ENCODE peak calls at places on chromosome 5, in eight cellular contexts. One of them, this sample, is unnamed. For H3K9me3 and H3K36me3, the result is how much of the 10 kb centered on the place peaks cover.

GRCh38 chr5:35058395-35058794 is 10.6 kb upstream of the AGXT2 start:
- DNase-seq in pancreas: no peak
- DNase-seq in ovary: no peak
- DNase-seq in H1: no peak
- DNase-seq in cardiac muscle cell: no peak
- DNase-seq in sigmoid colon: no peak
- DNase-seq in transverse colon: no peak
- DNase-seq in esophagus squamous epithelium: no peak
- DNase-seq in this sample: no peak

GRCh38 chr5:17302590-17302989 is 85.2 kb downstream of the BASP1 start:
- DNase-seq in cardiac muscle cell: no peak
- DNase-seq in H1: no peak
- DNase-seq in transverse colon: no peak
- DNase-seq in esophagus squamous epithelium: no peak
- DNase-seq in ovary: no peak
- DNase-seq in sigmoid colon: no peak
- DNase-seq in pancreas: no peak
- DNase-seq in this sample: no peak

GRCh38 chr5:17120209-17120608 is 97.2 kb upstream of the BASP1 start:
- DNase-seq in ovary: no peak
- DNase-seq in transverse colon: no peak
- DNase-seq in pancreas: no peak
- DNase-seq in H1: no peak
- DNase-seq in sigmoid colon: no peak
- DNase-seq in esophagus squamous epithelium: no peak
- DNase-seq in cardiac muscle cell: no peak
- DNase-seq in this sample: no peak

GRCh38 chr5:16502866-16503265 is 37.3 kb upstream of the ZNF622 start:
- DNase-seq in esophagus squamous epithelium: no peak
- DNase-seq in H1: no peak
- DNase-seq in sigmoid colon: no peak
- DNase-seq in transverse colon: no peak
- DNase-seq in ovary: no peak
- DNase-seq in pancreas: peak
- DNase-seq in cardiac muscle cell: no peak
- DNase-seq in this sample: no peak

GRCh38 chr5:16427572-16427971 is 38.0 kb downstream of the ZNF622 start:
- DNase-seq in transverse colon: no peak
- DNase-seq in sigmoid colon: no peak
- DNase-seq in esophagus squamous epithelium: no peak
- DNase-seq in H1: no peak
- DNase-seq in cardiac muscle cell: no peak
- DNase-seq in pancreas: no peak
- DNase-seq in ovary: no peak
- DNase-seq in this sample: no peak

GRCh38 chr5:59124983-59125960 is 542.4 kb downstream of the RAB3C start:
- DNase-seq in pancreas: no peak
- DNase-seq in sigmoid colon: no peak
- DNase-seq in H1: peak
- DNase-seq in transverse colon: no peak
- DNase-seq in esophagus squamous epithelium: no peak
- DNase-seq in ovary: no peak
- DNase-seq in cardiac muscle cell: peak
- DNase-seq in this sample: no peak

GRCh38 chr5:53418844-53419243 is 61.6 kb upstream of the FST start:
- DNase-seq in transverse colon: no peak
- DNase-seq in ovary: no peak
- DNase-seq in esophagus squamous epithelium: no peak
- DNase-seq in pancreas: no peak
- DNase-seq in H1: no peak
- DNase-seq in cardiac muscle cell: no peak
- DNase-seq in sigmoid colon: no peak
- DNase-seq in this sample: no peak

GRCh38 chr5:8906303-8906967 is 639.4 kb downstream of the SEMA5A start:
- DNase-seq in ovary: no peak
- DNase-seq in cardiac muscle cell: no peak
- DNase-seq in sigmoid colon: no peak
- DNase-seq in transverse colon: no peak
- DNase-seq in H1: no peak
- DNase-seq in pancreas: no peak
- DNase-seq in esophagus squamous epithelium: no peak
- DNase-seq in this sample: no peak

GRCh38 chr5:155381654-155382053 is 368.1 kb downstream of the KIF4B start:
- DNase-seq in H1: no peak
- DNase-seq in pancreas: no peak
- DNase-seq in esophagus squamous epithelium: no peak
- DNase-seq in transverse colon: no peak
- DNase-seq in cardiac muscle cell: no peak
- DNase-seq in ovary: no peak
- DNase-seq in sigmoid colon: no peak
- DNase-seq in this sample: no peak

GRCh38 chr5:66653380-66653779 is 57.2 kb downstream of the MAST4 start:
- DNase-seq in esophagus squamous epithelium: no peak
- DNase-seq in sigmoid colon: no peak
- DNase-seq in pancreas: no peak
- DNase-seq in cardiac muscle cell: no peak
- DNase-seq in transverse colon: no peak
- DNase-seq in ovary: no peak
- DNase-seq in H1: no peak
- DNase-seq in this sample: no peak

GRCh38 chr5:155299342-155300006 is 285.9 kb downstream of the KIF4B start:
- DNase-seq in H1: no peak
- DNase-seq in sigmoid colon: no peak
- DNase-seq in transverse colon: no peak
- DNase-seq in pancreas: no peak
- DNase-seq in ovary: no peak
- DNase-seq in esophagus squamous epithelium: no peak
- DNase-seq in cardiac muscle cell: no peak
- DNase-seq in this sample: no peak

GRCh38 chr5:135211083-135211790 is 177.2 kb upstream of the PITX1 start:
- DNase-seq in ovary: no peak
- DNase-seq in transverse colon: no peak
- DNase-seq in sigmoid colon: peak
- DNase-seq in cardiac muscle cell: no peak
- DNase-seq in pancreas: no peak
- DNase-seq in H1: peak
- DNase-seq in esophagus squamous epithelium: no peak
- DNase-seq in this sample: no peak

GRCh38 chr5:13244151-13244550 is 700.3 kb downstream of the DNAH5 start:
- DNase-seq in H1: no peak
- DNase-seq in esophagus squamous epithelium: no peak
- DNase-seq in pancreas: no peak
- DNase-seq in sigmoid colon: no peak
- DNase-seq in ovary: no peak
- DNase-seq in transverse colon: no peak
- DNase-seq in cardiac muscle cell: no peak
- DNase-seq in this sample: no peak

GRCh38 chr5:95069948-95070347 is 214.9 kb downstream of the MCTP1 start:
- DNase-seq in ovary: no peak
- DNase-seq in transverse colon: no peak
- DNase-seq in pancreas: no peak
- DNase-seq in esophagus squamous epithelium: no peak
- DNase-seq in cardiac muscle cell: no peak
- DNase-seq in sigmoid colon: no peak
- DNase-seq in H1: no peak
- DNase-seq in this sample: no peak

GRCh38 chr5:132464155-132464939 is 26.2 kb downstream of the IRF1 start:
- DNase-seq in cardiac muscle cell: no peak
- DNase-seq in transverse colon: peak
- DNase-seq in sigmoid colon: peak
- DNase-seq in ovary: no peak
- DNase-seq in pancreas: peak
- DNase-seq in H1: no peak
- DNase-seq in esophagus squamous epithelium: no peak
- DNase-seq in this sample: no peak

GRCh38 chr5:94761786-94762185 is 143.3 kb downstream of the SLF1 start:
- DNase-seq in pancreas: no peak
- DNase-seq in ovary: no peak
- DNase-seq in sigmoid colon: no peak
- DNase-seq in esophagus squamous epithelium: no peak
- DNase-seq in transverse colon: no peak
- DNase-seq in H1: no peak
- DNase-seq in cardiac muscle cell: no peak
- DNase-seq in this sample: no peak

GRCh38 chr5:95842955-95843544 is 20.5 kb upstream of the GLRX start:
- DNase-seq in cardiac muscle cell: peak
- DNase-seq in ovary: no peak
- DNase-seq in H1: no peak
- DNase-seq in pancreas: peak
- DNase-seq in esophagus squamous epithelium: peak
- DNase-seq in sigmoid colon: peak
- DNase-seq in transverse colon: peak
- DNase-seq in this sample: peak

GRCh38 chr5:180522350-180522749 is 28.2 kb downstream of the CNOT6 start:
- DNase-seq in H1: no peak
- DNase-seq in pancreas: no peak
- DNase-seq in esophagus squamous epithelium: no peak
- DNase-seq in transverse colon: no peak
- DNase-seq in sigmoid colon: no peak
- DNase-seq in cardiac muscle cell: no peak
- DNase-seq in ovary: no peak
- DNase-seq in this sample: no peak

GRCh38 chr5:11355491-11355890 is 548.8 kb downstream of the CTNND2 start:
- DNase-seq in H1: no peak
- DNase-seq in sigmoid colon: no peak
- DNase-seq in pancreas: no peak
- DNase-seq in esophagus squamous epithelium: no peak
- DNase-seq in cardiac muscle cell: no peak
- DNase-seq in transverse colon: no peak
- DNase-seq in ovary: no peak
- DNase-seq in this sample: no peak

GRCh38 chr5:73268826-73269225 is 95.8 kb downstream of the TMEM174 start:
- DNase-seq in pancreas: no peak
- DNase-seq in cardiac muscle cell: no peak
- DNase-seq in esophagus squamous epithelium: no peak
- DNase-seq in H1: no peak
- DNase-seq in transverse colon: no peak
- DNase-seq in sigmoid colon: no peak
- DNase-seq in ovary: no peak
- DNase-seq in this sample: no peak
- H3K9me3 ChIP-seq in pancreas: under half
- H3K9me3 ChIP-seq in cardiac muscle cell: under half
- H3K9me3 ChIP-seq in esophagus squamous epithelium: under half
- H3K9me3 ChIP-seq in H1: under half
- H3K9me3 ChIP-seq in transverse colon: under half
- H3K9me3 ChIP-seq in sigmoid colon: under half
- H3K9me3 ChIP-seq in ovary: under half
- H3K9me3 ChIP-seq in this sample: under half

GRCh38 chr5:5616247-5616895 is 193.9 kb downstream of the ICE1 start:
- DNase-seq in ovary: no peak
- DNase-seq in cardiac muscle cell: peak
- DNase-seq in H1: no peak
- DNase-seq in esophagus squamous epithelium: no peak
- DNase-seq in pancreas: no peak
- DNase-seq in transverse colon: no peak
- DNase-seq in sigmoid colon: no peak
- DNase-seq in this sample: no peak

GRCh38 chr5:5619546-5619945 is 197.1 kb downstream of the ICE1 start:
- DNase-seq in cardiac muscle cell: peak
- DNase-seq in H1: no peak
- DNase-seq in ovary: no peak
- DNase-seq in sigmoid colon: no peak
- DNase-seq in pancreas: no peak
- DNase-seq in esophagus squamous epithelium: no peak
- DNase-seq in transverse colon: no peak
- DNase-seq in this sample: no peak

GRCh38 chr5:5615569-5615968 is 193.1 kb downstream of the ICE1 start:
- DNase-seq in transverse colon: no peak
- DNase-seq in ovary: no peak
- DNase-seq in pancreas: no peak
- DNase-seq in cardiac muscle cell: no peak
- DNase-seq in esophagus squamous epithelium: no peak
- DNase-seq in H1: no peak
- DNase-seq in sigmoid colon: no peak
- DNase-seq in this sample: no peak

GRCh38 chr5:5613261-5613990 is 190.9 kb downstream of the ICE1 start:
- DNase-seq in H1: no peak
- DNase-seq in esophagus squamous epithelium: no peak
- DNase-seq in sigmoid colon: no peak
- DNase-seq in transverse colon: peak
- DNase-seq in pancreas: no peak
- DNase-seq in cardiac muscle cell: no peak
- DNase-seq in ovary: no peak
- DNase-seq in this sample: no peak

DNA sequence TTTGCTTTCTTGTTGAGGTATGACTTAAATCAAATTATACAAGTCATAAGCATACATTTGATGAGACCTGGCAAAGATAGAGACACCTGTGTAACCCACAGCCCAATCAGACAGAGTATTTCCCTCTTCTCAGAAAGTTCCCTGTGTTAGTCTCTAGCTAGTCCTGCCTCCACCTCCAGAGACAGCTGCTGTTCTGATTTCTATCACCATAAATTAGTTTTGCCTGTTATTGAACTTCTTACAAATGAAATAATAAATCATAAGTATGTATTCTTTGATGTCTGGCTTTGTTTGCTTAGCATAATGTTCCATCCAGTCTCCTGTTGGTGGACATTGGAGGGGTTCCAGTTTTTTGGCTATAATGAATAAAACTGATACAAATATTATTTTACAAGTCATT is 194.5 kb downstream of the ICE1 start:
- DNase-seq in sigmoid colon: no peak
- DNase-seq in pancreas: no peak
- DNase-seq in cardiac muscle cell: no peak
- DNase-seq in transverse colon: no peak
- DNase-seq in H1: no peak
- DNase-seq in ovary: no peak
- DNase-seq in esophagus squamous epithelium: no peak
- DNase-seq in this sample: no peak
- H3K36me3 ChIP-seq in sigmoid colon: under half
- H3K36me3 ChIP-seq in pancreas: under half
- H3K36me3 ChIP-seq in cardiac muscle cell: under half
- H3K36me3 ChIP-seq in transverse colon: under half
- H3K36me3 ChIP-seq in H1: under half
- H3K36me3 ChIP-seq in ovary: under half
- H3K36me3 ChIP-seq in esophagus squamous epithelium: under half
- H3K36me3 ChIP-seq in this sample: under half

GRCh38 chr5:1428107-1428506 is 17.1 kb downstream of the SLC6A3 start:
- DNase-seq in pancreas: no peak
- DNase-seq in H1: no peak
- DNase-seq in cardiac muscle cell: no peak
- DNase-seq in ovary: no peak
- DNase-seq in sigmoid colon: no peak
- DNase-seq in esophagus squamous epithelium: no peak
- DNase-seq in transverse colon: no peak
- DNase-seq in this sample: no peak
- H3K9me3 ChIP-seq in pancreas: under half
- H3K9me3 ChIP-seq in H1: under half
- H3K9me3 ChIP-seq in cardiac muscle cell: under half
- H3K9me3 ChIP-seq in ovary: under half
- H3K9me3 ChIP-seq in sigmoid colon: under half
- H3K9me3 ChIP-seq in esophagus squamous epithelium: under half
- H3K9me3 ChIP-seq in transverse colon: under half
- H3K9me3 ChIP-seq in this sample: under half

DNA sequence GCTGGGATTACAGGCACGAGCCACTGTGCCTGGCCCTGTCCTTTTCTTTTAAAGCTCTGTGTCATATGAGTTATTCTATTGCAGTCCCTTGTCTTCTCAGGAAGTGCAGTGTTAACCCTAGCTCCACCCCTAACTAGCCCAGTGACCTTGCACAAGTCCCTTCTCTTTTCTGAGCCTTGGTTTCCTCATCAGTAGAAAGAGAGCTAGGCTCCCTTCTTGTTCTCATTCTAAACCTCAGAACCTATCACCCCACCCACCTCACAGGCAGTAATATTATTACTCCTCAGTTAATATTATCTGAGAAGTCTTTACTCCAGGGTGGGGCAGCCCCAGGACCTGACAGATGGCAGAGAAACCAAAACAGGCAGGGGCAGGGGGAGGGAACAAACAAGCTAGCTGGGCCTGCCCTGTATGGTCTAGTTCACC is 7.2 kb downstream of the CYFIP2 start:
- DNase-seq in pancreas: no peak
- DNase-seq in cardiac muscle cell: no peak
- DNase-seq in ovary: no peak
- DNase-seq in transverse colon: no peak
- DNase-seq in esophagus squamous epithelium: no peak
- DNase-seq in H1: no peak
- DNase-seq in sigmoid colon: no peak
- DNase-seq in this sample: no peak
- H3K36me3 ChIP-seq in pancreas: under half
- H3K36me3 ChIP-seq in cardiac muscle cell: under half
- H3K36me3 ChIP-seq in ovary: under half
- H3K36me3 ChIP-seq in transverse colon: under half
- H3K36me3 ChIP-seq in esophagus squamous epithelium: under half
- H3K36me3 ChIP-seq in H1: under half
- H3K36me3 ChIP-seq in sigmoid colon: under half
- H3K36me3 ChIP-seq in this sample: under half

This sample was measured in lung.